ENCODE peak calls at places on chromosomes 6 and 20, in six cellular contexts. N is pancreas, B is hepatocyte, U is tibial artery, T is lung, P is mammary epithelial cell. V is an unnamed sample. For H3K9me3, the result is how much of the 10 kb centered on the place peaks cover.

GRCh38 chr6:33671381-33672072 is 40.0 kb downstream of the UQCC2 start:
- DNase-seq in N (no peak), B (no peak), U (no peak), T (no peak), P (no peak), V (no peak)

GRCh38 chr6:44049163-44049988 is 77.9 kb downstream of the MRPL14 start:
- DNase-seq in N (no peak), B (no peak), U (no peak), T (no peak), P (peak), V (peak)

GRCh38 chr6:83815631-83816030 is 37.5 kb upstream of the RIPPLY2 start:
- DNase-seq in N (no peak), B (no peak), U (no peak), T (no peak), P (peak), V (no peak)

GRCh38 chr6:11233936-11234573 is 1.6 kb upstream of the NEDD9 start:
- DNase-seq in N (no peak), B (no peak), U (no peak), T (no peak), P (peak), V (no peak)

GRCh38 chr6:158185729-158186456 is 17.7 kb downstream of the GTF2H5 start:
- DNase-seq in N (no peak), B (no peak), U (no peak), T (no peak), P (peak), V (no peak)

GRCh38 chr6:134093007-134093573 is 40.7 kb upstream of the SLC2A12 start:
- DNase-seq in N (no peak), B (no peak), U (no peak), T (no peak), P (no peak), V (no peak)

GRCh38 chr6:142412241-142412640 is 110.4 kb downstream of the ADGRG6 start:
- DNase-seq in N (no peak), B (no peak), U (no peak), T (no peak), P (no peak), V (no peak)

GRCh38 chr20:59159091-59159821 is 4.4 kb upstream of the ZNF831 start:
- DNase-seq in N (no peak), B (no peak), U (no peak), T (no peak), P (no peak), V (no peak)

GRCh38 chr6:53041356-53041755 is 23.8 kb upstream of the FBXO9 start:
- DNase-seq in N (no peak), B (no peak), U (no peak), T (no peak), P (no peak), V (no peak)

GRCh38 chr20:64188071-64188470 is 23.8 kb downstream of the MYT1 start:
- DNase-seq in N (no peak), B (no peak), U (no peak), T (no peak), P (no peak), V (no peak)

GRCh38 chr6:125174626-125175025 is 21.1 kb downstream of the TPD52L1 start:
- DNase-seq in N (no peak), B (peak), U (no peak), T (no peak), P (no peak), V (no peak)

GRCh38 chr6:117110737-117111136 is 154.6 kb upstream of the VGLL2 start:
- DNase-seq in N (no peak), B (no peak), U (no peak), T (no peak), P (no peak), V (no peak)

GRCh38 chr6:45419574-45420082 is 41.9 kb upstream of the SUPT3H start:
- DNase-seq in N (peak), B (peak), U (no peak), T (peak), P (peak), V (peak)

DNA sequence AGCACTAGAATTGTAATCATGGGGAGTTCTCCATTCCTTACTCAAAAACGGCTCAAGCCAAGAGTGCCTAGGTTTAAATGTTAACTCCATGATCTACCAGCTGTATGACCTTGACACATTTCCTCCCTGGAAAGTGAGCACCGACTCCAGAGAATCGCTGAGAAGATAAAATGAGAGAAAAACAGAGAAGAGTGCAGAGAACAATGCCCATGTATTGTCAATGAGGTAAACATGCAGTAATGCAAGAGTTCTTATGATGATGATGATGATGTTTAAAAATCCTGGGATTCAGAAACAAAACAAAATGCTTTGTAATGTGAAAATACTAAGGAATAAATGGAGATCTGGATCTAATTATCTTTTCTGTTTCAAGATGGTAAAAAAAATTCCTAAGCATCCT is 64.8 kb upstream of the BEND6 start:
- DNase-seq in N (no peak), B (no peak), U (no peak), T (no peak), P (no peak), V (no peak)
- H3K4me3 ChIP-seq in N (no peak), B (no peak), U (no peak), T (no peak), P (no peak), V (no peak)

DNA sequence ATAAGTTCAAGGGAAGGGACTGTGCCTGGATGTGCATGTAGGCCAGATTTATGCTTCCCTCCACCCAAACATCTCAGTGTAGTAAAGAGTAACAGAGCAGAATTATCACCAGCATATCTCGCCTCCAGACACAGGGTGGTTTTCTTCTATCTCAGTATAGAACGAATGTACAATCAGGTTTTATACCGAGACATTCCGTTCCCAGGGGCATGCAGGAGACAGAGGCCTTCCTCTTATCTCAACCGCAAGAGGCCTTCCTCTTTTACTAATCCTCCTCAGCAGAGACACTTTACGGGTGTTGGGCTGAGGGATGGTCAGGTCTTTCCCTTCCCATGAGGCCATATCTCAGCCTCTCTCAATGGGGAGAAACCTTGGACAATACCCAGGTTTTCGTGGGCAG is 36.5 kb upstream of the MC3R start:
- DNase-seq in N (no peak), B (no peak), U (no peak), T (no peak), P (no peak), V (no peak)
- H3K9me3 ChIP-seq in N (under half), B (under half), U (under half), T (under half), P (under half), V (under half)

DNA sequence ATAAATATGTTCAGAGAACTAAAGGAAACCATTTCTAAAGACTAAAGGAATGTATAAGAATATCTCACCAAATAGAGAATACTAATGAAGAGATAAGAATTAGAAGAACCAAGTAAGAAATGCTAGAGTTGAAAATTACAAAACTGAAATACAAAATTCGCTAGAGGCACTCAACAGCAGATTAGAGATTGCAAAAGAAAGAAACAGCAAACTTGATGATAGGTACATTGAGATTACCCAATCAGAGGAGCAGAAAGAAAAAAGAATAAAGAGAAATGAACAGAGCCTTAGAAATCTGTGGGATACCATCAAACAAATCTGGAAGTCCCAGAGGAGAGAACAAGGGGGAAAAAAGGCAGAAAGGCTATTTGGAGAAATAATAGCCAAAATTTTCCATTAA is 6.3 kb upstream of the PDCD2 start:
- DNase-seq in N (no peak), B (no peak), U (no peak), T (no peak), P (no peak), V (no peak)
- H3K4me3 ChIP-seq in N (no peak), B (no peak), U (no peak), T (no peak), P (no peak), V (no peak)

DNA sequence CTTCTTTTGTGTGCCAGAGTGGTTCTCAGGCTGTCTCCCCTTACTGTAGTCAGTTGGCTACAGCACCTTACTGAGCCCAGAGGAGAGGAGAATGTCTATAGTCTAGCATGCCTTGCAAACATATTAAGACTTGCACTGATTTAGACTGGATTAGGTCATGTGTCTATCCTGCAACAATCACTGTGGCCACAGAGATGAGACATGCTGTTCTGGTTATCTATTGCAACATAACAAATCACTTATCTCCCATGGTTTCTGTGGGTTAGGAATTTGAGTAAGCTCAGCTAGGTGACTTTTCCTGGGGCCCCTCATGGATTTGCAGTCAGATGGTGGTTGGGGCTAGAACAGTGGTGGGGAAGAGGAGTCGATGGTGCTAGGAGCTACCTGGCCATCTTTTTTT is 261.3 kb downstream of the SOD2 start:
- DNase-seq in N (no peak), B (no peak), U (no peak), T (no peak), P (no peak), V (no peak)
- H3K9me3 ChIP-seq in N (under half), B (under half), U (under half), T (under half), P (under half), V (under half)

GRCh38 chr6:159252955-159253508 is 83.8 kb downstream of the FNDC1 start:
- DNase-seq in N (no peak), B (peak), U (no peak), T (no peak), P (peak), V (no peak)
- H3K4me3 ChIP-seq in N (no peak), B (no peak), U (no peak), T (no peak), P (peak), V (no peak)

GRCh38 chr6:140554421-140554820 is 1180.0 kb upstream of the CITED2 start:
- DNase-seq in N (no peak), B (no peak), U (no peak), T (no peak), P (peak), V (no peak)
- H3K9me3 ChIP-seq in N (under half), B (under half), U (under half), T (under half), P (under half), V (under half)

GRCh38 chr20:8132015-8132631 is at the start of gene PLCB1:
- DNase-seq in N (peak), B (peak), U (peak), T (peak), P (peak), V (peak)

GRCh38 chr20:8129211-8129986 is 2.7 kb upstream of the PLCB1 start:
- DNase-seq in N (no peak), B (no peak), U (no peak), T (no peak), P (no peak), V (no peak)

GRCh38 chr20:8130840-8131526 is 1.1 kb upstream of the PLCB1 start:
- DNase-seq in N (no peak), B (no peak), U (no peak), T (no peak), P (no peak), V (no peak)

GRCh38 chr20:8132632-8133587 is 844 bp downstream of the PLCB1 start:
- DNase-seq in N (peak), B (peak), U (peak), T (peak), P (peak), V (peak)

DNA sequence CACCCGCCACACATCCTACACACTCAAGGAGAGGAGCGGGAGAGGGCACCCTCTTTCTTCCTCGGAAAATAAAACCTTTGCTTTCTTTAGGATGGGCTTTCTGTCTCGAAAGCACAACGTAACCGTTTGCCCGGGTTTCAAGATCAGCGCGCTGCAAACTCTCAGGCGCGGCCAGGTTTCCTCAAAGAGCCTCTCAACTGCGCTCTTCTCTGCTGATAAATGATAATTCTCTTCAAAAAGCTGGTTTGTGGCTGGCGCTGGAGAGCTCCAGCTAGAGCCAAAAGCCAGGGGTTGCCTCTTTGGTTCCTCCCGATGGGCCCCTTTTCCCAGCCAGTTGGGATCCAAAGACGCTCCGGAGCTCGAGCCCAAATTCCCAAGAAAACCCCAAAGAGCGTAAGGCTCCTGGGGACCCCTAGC is 460 bp upstream of the PLCB1 start:
- DNase-seq in N (no peak), B (no peak), U (peak), T (no peak), P (no peak), V (no peak)
- H3K4me3 ChIP-seq in N (peak), B (peak), U (peak), T (no peak), P (peak), V (no peak)

GRCh38 chr6:167571550-167571949 is 246.7 kb downstream of the TTLL2 start:
- DNase-seq in N (no peak), B (no peak), U (no peak), T (no peak), P (no peak), V (no peak)
- H3K9me3 ChIP-seq in N (under half), B (under half), U (under half), T (under half), P (under half), V (under half)

GRCh38 chr20:45345104-45345936 is 2.9 kb downstream of the SDC4 start:
- DNase-seq in N (peak), B (no peak), U (no peak), T (peak), P (peak), V (no peak)
- H3K4me3 ChIP-seq in N (peak), B (peak), U (peak), T (no peak), P (peak), V (no peak)

V was measured in aorta.